ENCODE peak calls at places on chromosomes 7 and 10, in four cellular contexts. One of them, this sample, is unnamed.

GRCh38 chr10:75165684-75166622 is 44.6 kb upstream of the VDAC2 start:
- DNase-seq in colonic mucosa: no peak
- DNase-seq in astrocyte of the cerebellum: peak; percentile 70
- DNase-seq in epithelial cell of esophagus: no peak
- DNase-seq in this sample: no peak

GRCh38 chr10:17213646-17214349 is 12.3 kb upstream of the TRDMT1 start:
- DNase-seq in colonic mucosa: no peak
- DNase-seq in astrocyte of the cerebellum: no peak
- DNase-seq in epithelial cell of esophagus: peak; percentile 53
- DNase-seq in this sample: no peak

GRCh38 chr10:93461124-93461806 is 20.9 kb downstream of the MYOF start:
- DNase-seq in colonic mucosa: no peak
- DNase-seq in astrocyte of the cerebellum: peak; percentile 73
- DNase-seq in epithelial cell of esophagus: no peak
- DNase-seq in this sample: no peak

GRCh38 chr10:17396004-17396403 is 58.4 kb downstream of the ST8SIA6 start:
- DNase-seq in colonic mucosa: no peak
- DNase-seq in astrocyte of the cerebellum: no peak
- DNase-seq in epithelial cell of esophagus: no peak
- DNase-seq in this sample: no peak

GRCh38 chr7:2959828-2960599 is 83.7 kb downstream of the CARD11 start:
- DNase-seq in colonic mucosa: no peak
- DNase-seq in astrocyte of the cerebellum: no peak
- DNase-seq in epithelial cell of esophagus: no peak
- DNase-seq in this sample: no peak

GRCh38 chr7:133423618-133424017 is 170.7 kb downstream of the EXOC4 start:
- DNase-seq in colonic mucosa: no peak
- DNase-seq in astrocyte of the cerebellum: no peak
- DNase-seq in epithelial cell of esophagus: no peak
- DNase-seq in this sample: no peak

GRCh38 chr7:11373546-11374142 is 400.0 kb downstream of the PHF14 start:
- DNase-seq in colonic mucosa: no peak
- DNase-seq in astrocyte of the cerebellum: no peak
- DNase-seq in epithelial cell of esophagus: peak; percentile 22
- DNase-seq in this sample: no peak

GRCh38 chr10:122164815-122165491 is 106.1 kb upstream of the BTBD16 start:
- DNase-seq in colonic mucosa: no peak
- DNase-seq in astrocyte of the cerebellum: no peak
- DNase-seq in epithelial cell of esophagus: no peak
- DNase-seq in this sample: peak; percentile 49

GRCh38 chr10:119360181-119360921 is 153.0 kb downstream of the GRK5 start:
- DNase-seq in colonic mucosa: no peak
- DNase-seq in astrocyte of the cerebellum: no peak
- DNase-seq in epithelial cell of esophagus: no peak
- DNase-seq in this sample: no peak

DNA sequence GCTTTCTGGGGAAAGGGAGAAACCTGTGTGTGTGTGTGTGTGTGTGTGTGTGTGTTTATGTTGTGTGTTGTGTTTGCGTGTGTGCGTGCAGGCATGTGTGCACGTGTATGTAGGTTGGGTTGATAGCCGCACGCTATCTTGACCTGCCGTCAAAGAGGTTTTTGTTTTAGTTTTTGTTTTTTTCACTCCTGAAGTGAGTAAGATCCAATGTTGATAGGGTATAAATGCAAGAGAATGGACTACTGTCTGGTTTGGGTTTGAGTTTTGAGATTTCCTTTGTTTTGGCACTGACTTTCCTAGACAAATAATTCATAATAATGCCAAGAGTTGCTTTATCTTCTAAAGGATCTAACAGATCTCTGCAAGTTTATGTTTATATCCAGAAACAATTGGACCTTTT is 27.8 kb downstream of the POU6F2 start:
- DNase-seq in colonic mucosa: no peak
- DNase-seq in astrocyte of the cerebellum: no peak
- DNase-seq in epithelial cell of esophagus: no peak
- DNase-seq in this sample: no peak
- H3K4me3 ChIP-seq in colonic mucosa: no peak overlapping the region
- H3K4me3 ChIP-seq in astrocyte of the cerebellum: no peak overlapping the region
- H3K4me3 ChIP-seq in epithelial cell of esophagus: no peak overlapping the region
- H3K4me3 ChIP-seq in this sample: no peak overlapping the region

DNA sequence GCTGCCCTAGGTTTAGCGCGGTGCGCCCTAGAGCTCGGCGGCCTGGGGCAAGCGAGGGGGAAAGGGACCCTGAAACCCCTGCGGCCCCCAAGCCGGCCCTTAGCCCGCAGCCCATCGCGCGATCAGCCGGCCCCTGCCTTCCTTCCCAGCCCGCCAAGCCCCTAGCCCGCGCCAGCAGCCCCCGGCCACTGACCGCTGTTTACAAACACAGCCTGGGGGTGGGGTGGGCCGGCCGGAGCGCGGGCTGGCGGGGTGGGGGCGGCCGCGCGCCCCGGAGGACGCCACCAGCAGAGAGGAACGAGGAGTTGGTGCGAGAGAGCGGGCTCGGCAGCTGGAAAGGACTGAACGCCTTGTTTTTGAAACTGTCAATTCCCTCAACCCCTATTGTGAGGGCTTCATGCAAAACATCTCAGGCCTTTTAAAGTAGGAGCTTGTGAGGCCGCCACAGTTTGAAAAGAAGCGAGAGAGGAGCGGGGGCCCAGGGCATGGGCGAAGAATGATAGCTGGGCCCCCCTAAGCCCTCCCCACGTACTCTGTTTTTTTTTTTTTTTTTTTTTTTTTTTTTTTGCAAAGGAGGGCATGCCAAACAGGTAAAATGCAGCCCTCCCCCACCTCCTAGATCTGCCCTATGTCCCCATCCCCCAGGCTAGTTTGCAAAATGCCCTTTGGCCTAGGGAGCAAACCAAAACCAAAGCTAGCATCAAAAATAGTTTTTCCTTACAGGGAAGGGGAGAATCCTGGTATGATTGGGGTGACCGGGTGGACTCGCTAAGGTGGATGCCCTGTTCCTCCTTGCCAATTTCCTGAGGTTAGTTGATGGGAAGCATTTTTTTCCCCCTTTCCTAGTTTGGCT is 15.0 kb downstream of the SKIDA1 start:
- DNase-seq in colonic mucosa: no peak
- DNase-seq in astrocyte of the cerebellum: no peak
- DNase-seq in epithelial cell of esophagus: no peak
- DNase-seq in this sample: no peak
- H3K4me3 ChIP-seq in colonic mucosa: peak overlapping the region; percentile 24
- H3K4me3 ChIP-seq in astrocyte of the cerebellum: peak overlapping the region; percentile 26
- H3K4me3 ChIP-seq in epithelial cell of esophagus: peak overlapping the region; percentile 20
- H3K4me3 ChIP-seq in this sample: peak overlapping the region; percentile 40

DNA sequence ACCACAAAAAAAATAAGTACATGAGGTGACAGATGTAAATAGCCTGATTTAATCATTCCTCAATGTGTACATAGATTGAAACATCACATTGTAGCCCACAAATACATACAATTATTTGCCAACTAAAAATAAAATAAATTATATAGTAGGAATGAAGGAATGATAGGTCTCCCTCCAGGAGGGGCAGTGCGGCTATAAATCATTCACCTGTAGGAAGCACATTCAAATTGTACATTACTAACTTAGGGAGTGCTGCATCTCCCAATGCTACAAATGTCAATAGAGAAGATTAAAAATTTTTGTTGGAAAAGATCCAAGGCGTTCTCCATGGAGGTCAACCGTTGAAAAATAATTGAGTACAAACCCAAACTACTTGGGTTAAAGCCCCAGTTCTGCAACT is 4.2 kb downstream of the KBTBD2 start:
- DNase-seq in colonic mucosa: no peak
- DNase-seq in astrocyte of the cerebellum: no peak
- DNase-seq in epithelial cell of esophagus: no peak
- DNase-seq in this sample: no peak
- H3K4me3 ChIP-seq in colonic mucosa: no peak overlapping the region
- H3K4me3 ChIP-seq in astrocyte of the cerebellum: no peak overlapping the region
- H3K4me3 ChIP-seq in epithelial cell of esophagus: no peak overlapping the region
- H3K4me3 ChIP-seq in this sample: no peak overlapping the region

GRCh38 chr10:102673961-102674511 is 29.8 kb downstream of the TRIM8 start:
- DNase-seq in colonic mucosa: no peak
- DNase-seq in astrocyte of the cerebellum: no peak
- DNase-seq in epithelial cell of esophagus: peak; percentile 86
- DNase-seq in this sample: no peak
- H3K4me3 ChIP-seq in colonic mucosa: no peak overlapping the region
- H3K4me3 ChIP-seq in astrocyte of the cerebellum: no peak overlapping the region
- H3K4me3 ChIP-seq in epithelial cell of esophagus: no peak overlapping the region
- H3K4me3 ChIP-seq in this sample: peak overlapping the region; percentile 24

This sample was measured in epithelial cell of proximal tubule.